ENCODE peak calls at places on chromosome X, in nine cellular contexts. B is upper lobe of left lung; Z is stimulated activated CD8-positive, alpha-beta memory T cell treated with anti-CD3 and anti-CD28 coated beads, Interleukin-4, amount 100 ng/mL, for 1 hour; Y is epithelial cell of esophagus; S is stimulated activated CD4-positive, alpha-beta T cell treated with anti-CD3 and anti-CD28 coated beads, Interleukin-12 subunit alpha, Interleukin-12 subunit beta, amount 100 ng/mL, for 24 hours; N is NCI-H524 treated with DMSO at 0.1 percent for 48 hours; D is iris pigment epithelial cell; M is transverse colon; A is dorsolateral prefrontal cortex. R is an unnamed sample.
A peak's percentile ranks its signal among the peaks of the same experiment; 100 is the strongest.

GRCh38 chrX:103431316-103431715 is 55.0 kb downstream of the BEX3 start:
- DNase-seq in B (no peak), Z (no peak), Y (peak; percentile 40), S (no peak), N (no peak), D (peak; percentile 37), M (no peak), A (no peak), R (no peak)

GRCh38 chrX:11770320-11770719 is 12.3 kb downstream of the MSL3 start:
- DNase-seq in B (peak; percentile 58), Z (peak; percentile 30), Y (peak; percentile 54), S (no peak), N (no peak), D (peak; percentile 51), M (peak; percentile 28), A (no peak), R (no peak)

GRCh38 chrX:1870421-1870820 is 255.6 kb downstream of the ASMT start:
- DNase-seq in B (no peak), Z (no peak), Y (no peak), S (no peak), N (no peak), D (no peak), M (no peak), A (no peak), R (no peak)

GRCh38 chrX:27336466-27337091 is 126.6 kb downstream of the PPP4R3C start:
- DNase-seq in B (peak; percentile 21), Z (no peak), Y (peak; percentile 35), S (no peak), N (no peak), D (peak; percentile 8), M (peak; percentile 42), A (peak; percentile 4), R (no peak)

GRCh38 chrX:55787727-55788126 is 70.2 kb downstream of the RRAGB start:
- DNase-seq in B (no peak), Z (no peak), Y (no peak), S (no peak), N (no peak), D (no peak), M (no peak), A (no peak), R (no peak)

GRCh38 chrX:22800360-22800759 is 199.4 kb upstream of the DDX53 start:
- DNase-seq in B (peak; percentile 22), Z (no peak), Y (peak; percentile 82), S (no peak), N (no peak), D (peak; percentile 93), M (no peak), A (no peak), R (no peak)

GRCh38 chrX:3549442-3549875 is 164.0 kb downstream of the PRKX start:
- DNase-seq in B (no peak), Z (no peak), Y (peak; percentile 10), S (no peak), N (peak; percentile 28), D (peak; percentile 20), M (no peak), A (no peak), R (no peak)

GRCh38 chrX:69150294-69150960 is 14.8 kb downstream of the PJA1 start:
- DNase-seq in B (no peak), Z (no peak), Y (peak; percentile 92), S (no peak), N (no peak), D (no peak), M (no peak), A (no peak), R (peak; percentile 13)

GRCh38 chrX:85955510-85955909 is 91.8 kb downstream of the CHM start:
- DNase-seq in B (no peak), Z (no peak), Y (no peak), S (no peak), N (no peak), D (no peak), M (no peak), A (no peak), R (no peak)

GRCh38 chrX:46184749-46185148 is 360.5 kb downstream of the ZNF674 start:
- DNase-seq in B (no peak), Z (no peak), Y (peak; percentile 85), S (no peak), N (no peak), D (peak; percentile 8), M (no peak), A (no peak), R (no peak)

GRCh38 chrX:131827935-131828334 is 195.2 kb upstream of the STK26 start:
- DNase-seq in B (no peak), Z (no peak), Y (peak; percentile 39), S (peak; percentile 5), N (no peak), D (no peak), M (no peak), A (no peak), R (no peak)

GRCh38 chrX:154032653-154033052 is 13.0 kb upstream of the IRAK1 start:
- DNase-seq in B (no peak), Z (no peak), Y (no peak), S (no peak), N (no peak), D (no peak), M (no peak), A (no peak), R (no peak)

GRCh38 chrX:39599339-39599738 is 498.4 kb downstream of the BCOR start:
- DNase-seq in B (no peak), Z (no peak), Y (no peak), S (no peak), N (no peak), D (no peak), M (no peak), A (no peak), R (no peak)

GRCh38 chrX:38087594-38087993 is 81.2 kb downstream of the SYTL5 start:
- DNase-seq in B (no peak), Z (no peak), Y (peak; percentile 59), S (no peak), N (no peak), D (peak; percentile 4), M (no peak), A (no peak), R (no peak)

GRCh38 chrX:106481341-106481740 is 130.4 kb upstream of the RADX start:
- DNase-seq in B (peak; percentile 28), Z (no peak), Y (peak; percentile 55), S (no peak), N (peak; percentile 55), D (peak; percentile 42), M (peak; percentile 35), A (peak; percentile 10), R (no peak)

GRCh38 chrX:119481218-119481875 is 13.1 kb downstream of the SLC25A5 start:
- DNase-seq in B (peak; percentile 79), Z (no peak), Y (peak; percentile 57), S (no peak), N (no peak), D (no peak), M (no peak), A (no peak), R (no peak)

GRCh38 chrX:19554786-19555185 is 39.5 kb upstream of the MAP3K15 start:
- DNase-seq in B (no peak), Z (no peak), Y (peak; percentile 58), S (no peak), N (no peak), D (peak; percentile 84), M (no peak), A (no peak), R (no peak)

GRCh38 chrX:148228521-148228920 is 247.4 kb downstream of the FMR1NB start:
- DNase-seq in B (no peak), Z (no peak), Y (no peak), S (no peak), N (no peak), D (no peak), M (no peak), A (no peak), R (no peak)

GRCh38 chrX:9729161-9729885 is 36.3 kb downstream of the GPR143 start:
- DNase-seq in B (no peak), Z (no peak), Y (peak; percentile 52), S (no peak), N (no peak), D (no peak), M (no peak), A (no peak), R (no peak)

GRCh38 chrX:12372111-12372510 is 233.8 kb downstream of the FRMPD4 start:
- DNase-seq in B (no peak), Z (no peak), Y (peak; percentile 87), S (no peak), N (no peak), D (peak; percentile 2), M (no peak), A (no peak), R (no peak)

GRCh38 chrX:465418-465817 is 78.7 kb upstream of the PPP2R3B start:
- DNase-seq in B (no peak), Z (no peak), Y (no peak), S (no peak), N (no peak), D (no peak), M (no peak), A (no peak), R (no peak)

GRCh38 chrX:39396358-39396995 is 595.2 kb downstream of the MID1IP1 start:
- DNase-seq in B (no peak), Z (no peak), Y (no peak), S (no peak), N (peak; percentile 79), D (no peak), M (no peak), A (no peak), R (no peak)

GRCh38 chrX:132425744-132426318 is 63.0 kb downstream of the MBNL3 start:
- DNase-seq in B (no peak), Z (no peak), Y (no peak), S (no peak), N (no peak), D (no peak), M (no peak), A (no peak), R (no peak)

GRCh38 chrX:47170861-47171692 is 22.6 kb upstream of the UBA1 start:
- DNase-seq in B (no peak), Z (no peak), Y (no peak), S (no peak), N (no peak), D (no peak), M (no peak), A (no peak), R (no peak)

GRCh38 chrX:135974279-135974856 is 580 bp upstream of the MMGT1 start:
- DNase-seq in B (peak; percentile 75), Z (peak; percentile 59), Y (peak; percentile 57), S (peak; percentile 39), N (no peak), D (peak; percentile 49), M (peak; percentile 82), A (peak; percentile 71), R (peak; percentile 82)

GRCh38 chrX:17374619-17375360 is at the start of gene NHS:
- DNase-seq in B (peak; percentile 36), Z (no peak), Y (peak; percentile 87), S (no peak), N (no peak), D (peak; percentile 42), M (peak; percentile 75), A (peak; percentile 21), R (no peak)

GRCh38 chrX:72554448-72555140 is 18.0 kb downstream of the HDAC8 start:
- DNase-seq in B (no peak), Z (no peak), Y (peak; percentile 82), S (no peak), N (peak; percentile 2), D (peak; percentile 46), M (no peak), A (no peak), R (no peak)

GRCh38 chrX:109184506-109185139 is 297.3 kb downstream of the GUCY2F start:
- DNase-seq in B (no peak), Z (no peak), Y (no peak), S (no peak), N (no peak), D (no peak), M (no peak), A (no peak), R (no peak)

GRCh38 chrX:57380026-57380796 is 93.7 kb downstream of the FAAH2 start:
- DNase-seq in B (no peak), Z (no peak), Y (no peak), S (no peak), N (no peak), D (no peak), M (no peak), A (no peak), R (no peak)

GRCh38 chrX:38514014-38514854 is 47.1 kb upstream of the TSPAN7 start:
- DNase-seq in B (no peak), Z (no peak), Y (no peak), S (no peak), N (no peak), D (no peak), M (no peak), A (no peak), R (no peak)

GRCh38 chrX:121570072-121570841 is 522.8 kb downstream of the GLUD2 start:
- DNase-seq in B (no peak), Z (no peak), Y (peak; percentile 79), S (no peak), N (no peak), D (peak; percentile 40), M (no peak), A (no peak), R (no peak)

R was measured in ascending aorta.